ENCODE peak calls at places on chromosomes 5 and 9, in ten cellular contexts. I is stimulated activated CD4-positive, alpha-beta T cell treated with anti-CD3 and anti-CD28 coated beads, Interleukin-2, amount 100 ng/mL, for 48 hours; B is right atrium auricular region; M is naive B cell; R is heart left ventricle; C is lower lobe of right lung; H is activated CD8-positive, alpha-beta T cell treated with anti-CD3 and anti-CD28 coated beads, Interleukin-2, amount 10 ng/mL, durations not matched to agents 7 days and 5 days; Y is T-helper 2 cell; S is SW 1271; F is heart right ventricle. D is an unnamed sample.

GRCh38 chr5:14202462-14202861 is 59.3 kb downstream of the TRIO start:
- DNase-seq in M (no peak), Y (no peak), H (no peak), I (no peak), S (no peak), B (no peak), F (no peak), R (no peak), C (no peak), D (no peak)

GRCh38 chr9:123225374-123225813 is 43.0 kb downstream of the STRBP start:
- DNase-seq in S (no peak), R (no peak), Y (no peak), F (no peak), B (no peak), C (no peak), M (peak; percentile 74), I (peak; percentile 32), H (peak; percentile 54), D (peak; percentile 14)

GRCh38 chr9:109815366-109815947 is 35.5 kb downstream of the PALM2AKAP2 start:
- DNase-seq in R (no peak), Y (no peak), M (no peak), F (no peak), B (no peak), C (no peak), I (no peak), H (no peak), S (no peak), D (no peak)

GRCh38 chr9:9718691-9719090 is 894.1 kb downstream of the PTPRD start:
- DNase-seq in H (no peak), C (no peak), M (no peak), B (no peak), I (no peak), Y (no peak), R (no peak), F (no peak), S (no peak), D (no peak)

GRCh38 chr9:72477862-72478564 is 43.4 kb upstream of the TMC1 start:
- DNase-seq in B (no peak), R (no peak), M (no peak), Y (no peak), H (no peak), I (no peak), S (peak; percentile 62), F (no peak), C (no peak), D (no peak)

GRCh38 chr9:131714161-131714646 is 25.7 kb downstream of the RAPGEF1 start:
- DNase-seq in I (no peak), F (peak; percentile 48), C (peak; percentile 53), Y (no peak), H (no peak), B (peak; percentile 86), M (no peak), R (peak; percentile 83), S (no peak), D (no peak)

GRCh38 chr5:38809388-38810359 is 36.1 kb upstream of the OSMR start:
- DNase-seq in S (peak; percentile 19), R (peak; percentile 83), Y (no peak), I (peak; percentile 48), M (no peak), C (peak; percentile 76), B (peak; percentile 87), H (peak; percentile 63), F (peak; percentile 76), D (peak; percentile 73)

GRCh38 chr9:124834586-124834985 is 18.7 kb upstream of the WDR38 start:
- DNase-seq in H (no peak), M (no peak), B (no peak), S (no peak), Y (no peak), C (no peak), R (peak; percentile 48), I (no peak), F (no peak), D (no peak)

GRCh38 chr5:8908055-8908683 is 637.7 kb downstream of the SEMA5A start:
- DNase-seq in H (peak; percentile 27), F (no peak), R (no peak), M (no peak), I (peak; percentile 13), Y (no peak), S (peak; percentile 6), B (no peak), C (no peak), D (peak; percentile 61)

GRCh38 chr5:127872494-127872893 is 169.3 kb downstream of the CCDC192 start:
- DNase-seq in B (no peak), I (no peak), R (peak; percentile 40), S (no peak), Y (no peak), C (no peak), H (no peak), M (no peak), F (no peak), D (no peak)

GRCh38 chr5:78157001-78157400 is 137.5 kb downstream of the AP3B1 start:
- DNase-seq in R (no peak), C (no peak), F (no peak), S (no peak), H (no peak), B (no peak), I (no peak), M (no peak), Y (no peak), D (no peak)

GRCh38 chr5:129410488-129410887 is 49.6 kb upstream of the ADAMTS19 start:
- DNase-seq in Y (no peak), H (no peak), R (no peak), I (no peak), M (no peak), S (no peak), B (no peak), F (no peak), C (no peak), D (no peak)

GRCh38 chr5:110441035-110441434 is 285.4 kb downstream of the TMEM232 start:
- DNase-seq in Y (no peak), H (peak; percentile 21), S (no peak), M (no peak), F (no peak), C (no peak), I (no peak), B (no peak), R (no peak), D (peak; percentile 10)